ENCODE peak calls at places on chromosomes 2 and 18, in eight cellular contexts. F, U, Z, E, R, P, I and C are unnamed samples.

GRCh38 chr2:240816584-240817495 is 3.2 kb downstream of the KIF1A start:
- DNase-seq in F (peak; percentile 80), U (no peak), Z (no peak), E (no peak), R (no peak), P (peak; percentile 57), I (no peak), C (no peak)

GRCh38 chr2:10161961-10162441 is 39.5 kb downstream of the RRM2 start:
- DNase-seq in F (peak; percentile 95), U (no peak), Z (no peak), E (no peak), R (no peak), P (no peak), I (no peak), C (no peak)

GRCh38 chr2:213764849-213765248 is 480.6 kb downstream of the SPAG16 start:
- DNase-seq in F (no peak), U (no peak), Z (no peak), E (no peak), R (no peak), P (no peak), I (no peak), C (no peak)

GRCh38 chr2:196176142-196176738 is 4.9 kb upstream of the STK17B start:
- DNase-seq in F (no peak), U (no peak), Z (peak; percentile 38), E (no peak), R (no peak), P (no peak), I (no peak), C (no peak)

GRCh38 chr2:120733238-120733942 is 2.3 kb upstream of the GLI2 start:
- DNase-seq in F (no peak), U (no peak), Z (peak; percentile 14), E (no peak), R (no peak), P (no peak), I (no peak), C (no peak)

GRCh38 chr2:124879615-124880014 is 854.5 kb downstream of the CNTNAP5 start:
- DNase-seq in F (no peak), U (no peak), Z (no peak), E (no peak), R (no peak), P (no peak), I (no peak), C (no peak)

GRCh38 chr2:150916997-150917396 is 344.7 kb downstream of the RBM43 start:
- DNase-seq in F (no peak), U (no peak), Z (no peak), E (no peak), R (no peak), P (no peak), I (no peak), C (no peak)

GRCh38 chr2:216195565-216195978 is 86.4 kb downstream of the XRCC5 start:
- DNase-seq in F (peak; percentile 91), U (no peak), Z (no peak), E (no peak), R (peak; percentile 20), P (no peak), I (no peak), C (no peak)

GRCh38 chr18:42028232-42028832 is 73.3 kb downstream of the PIK3C3 start:
- DNase-seq in F (peak; percentile 1), U (peak; percentile 7), Z (peak; percentile 21), E (no peak), R (no peak), P (no peak), I (no peak), C (peak; percentile 16)

GRCh38 chr2:84846732-84847131 is 34.2 kb downstream of the TRABD2A start:
- DNase-seq in F (no peak), U (no peak), Z (peak; percentile 60), E (no peak), R (no peak), P (no peak), I (no peak), C (no peak)

GRCh38 chr2:85769236-85769986 is 15.6 kb downstream of the ATOH8 start:
- DNase-seq in F (peak; percentile 80), U (peak; percentile 92), Z (no peak), E (no peak), R (no peak), P (no peak), I (no peak), C (peak; percentile 69)

GRCh38 chr2:172647439-172647838 is 88.2 kb upstream of the RAPGEF4 start:
- DNase-seq in F (no peak), U (no peak), Z (no peak), E (no peak), R (no peak), P (no peak), I (no peak), C (no peak)

GRCh38 chr2:152646775-152647174 is 70.5 kb downstream of the PRPF40A start:
- DNase-seq in F (peak; percentile 81), U (peak; percentile 4), Z (no peak), E (no peak), R (no peak), P (no peak), I (no peak), C (no peak)

GRCh38 chr2:240567872-240568677 is at the start of gene RNPEPL1:
- DNase-seq in F (peak; percentile 97), U (no peak), Z (peak; percentile 57), E (peak; percentile 33), R (peak; percentile 27), P (peak; percentile 72), I (peak; percentile 57), C (peak; percentile 51)

GRCh38 chr18:49476664-49477411 is 10.2 kb downstream of the C18orf32 start:
- DNase-seq in F (peak; percentile 74), U (peak; percentile 17), Z (no peak), E (no peak), R (peak; percentile 22), P (no peak), I (peak; percentile 79), C (no peak)

GRCh38 chr2:217270801-217271121 is 410.9 kb upstream of the TNP1 start:
- DNase-seq in F (no peak), U (no peak), Z (no peak), E (no peak), R (no peak), P (no peak), I (no peak), C (no peak)

GRCh38 chr2:131125195-131125757 is 20.1 kb downstream of the PLEKHB2 start:
- DNase-seq in F (no peak), U (no peak), Z (no peak), E (no peak), R (no peak), P (no peak), I (no peak), C (no peak)

DNA sequence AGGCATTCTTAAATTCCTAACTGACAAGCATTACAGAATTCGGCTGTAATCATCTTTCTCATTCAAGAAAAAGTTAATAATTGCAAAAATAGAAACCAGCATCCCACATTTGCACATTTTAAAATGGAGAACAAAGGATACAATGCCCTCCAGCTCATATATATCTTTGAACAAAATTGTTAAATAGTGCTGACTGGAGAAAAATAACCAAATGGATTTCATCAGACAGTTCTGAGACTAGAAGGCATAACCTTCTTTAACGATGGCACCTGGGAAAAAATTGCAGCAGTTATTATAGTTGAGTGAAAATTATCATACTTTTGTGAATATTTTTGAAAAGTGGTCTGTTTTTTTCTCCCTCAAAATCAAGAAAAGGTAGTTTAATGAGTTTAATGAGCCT is 138.9 kb upstream of the CDH19 start:
- DNase-seq in F (no peak), U (no peak), Z (no peak), E (no peak), R (no peak), P (no peak), I (no peak), C (no peak)
- TF ChIP-seq CTCF in F (no peak), U (no peak), Z (no peak), E (no peak), R (no peak), P (no peak), I (no peak), C (no peak)

GRCh38 chr2:226669905-226670304 is 129.7 kb downstream of the IRS1 start:
- DNase-seq in F (no peak), U (no peak), Z (no peak), E (no peak), R (no peak), P (no peak), I (no peak), C (no peak)

GRCh38 chr2:226671177-226671676 is 128.4 kb downstream of the IRS1 start:
- DNase-seq in F (no peak), U (no peak), Z (no peak), E (no peak), R (no peak), P (no peak), I (no peak), C (no peak)

GRCh38 chr2:226665306-226665831 is 134.3 kb downstream of the IRS1 start:
- DNase-seq in F (no peak), U (no peak), Z (no peak), E (no peak), R (no peak), P (no peak), I (no peak), C (no peak)

GRCh38 chr2:226667736-226668135 is 131.9 kb downstream of the IRS1 start:
- DNase-seq in F (no peak), U (no peak), Z (no peak), E (no peak), R (no peak), P (no peak), I (no peak), C (no peak)

DNA sequence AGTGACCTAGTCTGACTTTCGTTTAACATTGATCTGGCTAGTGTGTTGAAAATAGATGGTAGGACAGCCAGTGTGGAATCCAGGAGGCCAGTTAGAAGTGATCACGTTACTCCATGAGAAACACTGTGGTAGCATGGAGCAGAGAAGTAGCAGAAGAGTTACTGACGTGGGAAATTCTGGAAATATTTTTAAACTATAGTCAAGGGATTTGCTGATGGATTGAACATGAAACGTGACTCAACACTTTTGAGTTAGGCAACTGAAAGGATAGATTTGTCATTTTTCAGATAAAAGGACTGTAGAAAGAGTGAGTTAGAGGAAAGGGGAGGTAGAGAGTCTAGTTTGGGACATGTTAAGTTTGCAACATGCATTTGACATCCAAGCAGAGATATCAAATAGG is 130.4 kb downstream of the IRS1 start:
- DNase-seq in F (no peak), U (no peak), Z (no peak), E (no peak), R (no peak), P (no peak), I (no peak), C (no peak)
- H3K9me3 ChIP-seq in F (no peaks in the 10 kb centered on the region), U (no peaks in the 10 kb centered on the region), Z (no peaks in the 10 kb centered on the region), E (no peaks in the 10 kb centered on the region), R (no peaks in the 10 kb centered on the region), P (no peaks in the 10 kb centered on the region), I (no peaks in the 10 kb centered on the region), C (no peaks in the 10 kb centered on the region)

GRCh38 chr18:57863706-57864105 is 60.6 kb upstream of the ATP8B1 start:
- DNase-seq in F (peak; percentile 18), U (no peak), Z (no peak), E (no peak), R (no peak), P (no peak), I (no peak), C (no peak)
- TF ChIP-seq CTCF in F (no peak), U (no peak), Z (no peak), E (no peak), R (no peak), P (no peak), I (no peak), C (no peak)

DNA sequence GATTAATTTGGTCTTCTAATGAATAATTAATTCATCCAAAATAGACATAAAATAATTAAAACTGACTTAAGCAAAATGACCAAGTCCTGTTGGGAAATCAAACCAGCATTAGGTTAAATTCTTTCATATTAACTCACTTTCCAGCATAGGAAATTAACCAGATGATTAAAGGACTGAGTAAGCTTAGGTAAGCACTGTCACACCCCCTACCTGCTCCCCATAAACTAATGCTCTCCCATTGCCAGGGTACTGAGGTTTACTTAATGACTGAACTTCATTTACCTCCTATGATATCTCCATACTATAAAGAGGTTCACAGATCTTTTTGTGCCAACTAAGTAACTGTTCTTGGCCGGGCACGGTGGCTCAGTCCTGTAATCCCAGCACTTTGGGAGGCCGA is 13.7 kb downstream of the DSC2 start:
- DNase-seq in F (no peak), U (no peak), Z (no peak), E (no peak), R (no peak), P (no peak), I (no peak), C (no peak)
- H3K9me3 ChIP-seq in F (no peaks in the 10 kb centered on the region), U (no peaks in the 10 kb centered on the region), Z (no peaks in the 10 kb centered on the region), E (no peaks in the 10 kb centered on the region), R (no peaks in the 10 kb centered on the region), P (no peaks in the 10 kb centered on the region), I (no peaks in the 10 kb centered on the region), C (no peaks in the 10 kb centered on the region)